ENCODE peak calls at places on chromosomes 3 and 15, in six cellular contexts. L is cardiac muscle cell, R is fibroblast of mammary gland, B is Panc1, V is neural progenitor cell, A is adrenal gland. Q is an unnamed sample.

GRCh38 chr3:135895106-135895733 is 70.3 kb upstream of the PPP2R3A start:
- DNase-seq in L (peak), R (peak), B (peak), V (peak), A (peak), Q (peak)

GRCh38 chr3:41199866-41200668 is 762 bp downstream of the CTNNB1 start:
- DNase-seq in L (peak), R (no peak), B (no peak), V (peak), A (peak), Q (peak)

GRCh38 chr3:109356442-109357155 is 19.3 kb upstream of the DPPA4 start:
- DNase-seq in L (no peak), R (no peak), B (no peak), V (no peak), A (no peak), Q (no peak)

GRCh38 chr15:82566690-82567089 is 26.4 kb upstream of the RPS17 start:
- DNase-seq in L (peak), R (peak), B (no peak), V (no peak), A (no peak), Q (peak)

GRCh38 chr3:150635526-150635925 is 32.4 kb downstream of the SELENOT start:
- DNase-seq in L (peak), R (no peak), B (no peak), V (peak), A (no peak), Q (no peak)

GRCh38 chr15:58077427-58077826 is 11.9 kb upstream of the ALDH1A2 start:
- DNase-seq in L (no peak), R (peak), B (no peak), V (peak), A (no peak), Q (no peak)

GRCh38 chr15:56537881-56538280 is 72.9 kb upstream of the MNS1 start:
- DNase-seq in L (peak), R (peak), B (no peak), V (no peak), A (peak), Q (no peak)

GRCh38 chr3:87621667-87622066 is 345.3 kb upstream of the POU1F1 start:
- DNase-seq in L (no peak), R (no peak), B (no peak), V (no peak), A (no peak), Q (no peak)

GRCh38 chr3:124346487-124346886 is 354.6 kb upstream of the ROPN1 start:
- DNase-seq in L (no peak), R (no peak), B (no peak), V (no peak), A (no peak), Q (no peak)

GRCh38 chr3:99678023-99678422 is 39.6 kb downstream of the COL8A1 start:
- DNase-seq in L (peak), R (peak), B (no peak), V (no peak), A (no peak), Q (peak)

GRCh38 chr15:35755237-35755802 is 209.4 kb upstream of the DPH6 start:
- DNase-seq in L (no peak), R (no peak), B (no peak), V (no peak), A (no peak), Q (peak)

GRCh38 chr3:169476289-169476688 is 187.2 kb downstream of the MECOM start:
- DNase-seq in L (no peak), R (no peak), B (no peak), V (no peak), A (no peak), Q (no peak)

GRCh38 chr3:144775581-144775980 is 804.0 kb downstream of the DIPK2A start:
- DNase-seq in L (no peak), R (no peak), B (no peak), V (no peak), A (no peak), Q (no peak)

GRCh38 chr3:112089956-112090898 is 4.0 kb downstream of the C3orf52 start:
- DNase-seq in L (no peak), R (no peak), B (no peak), V (no peak), A (no peak), Q (no peak)

GRCh38 chr3:124202754-124203153 is 210.8 kb upstream of the ROPN1 start:
- DNase-seq in L (peak), R (no peak), B (no peak), V (no peak), A (peak), Q (peak)

GRCh38 chr15:84731774-84732173 is 15.8 kb upstream of the SEC11A start:
- DNase-seq in L (peak), R (peak), B (no peak), V (no peak), A (no peak), Q (peak)

GRCh38 chr3:10715886-10716285 is 100.1 kb upstream of the SLC6A11 start:
- DNase-seq in L (no peak), R (no peak), B (no peak), V (no peak), A (no peak), Q (no peak)

GRCh38 chr3:197076446-197076845 is 46.8 kb upstream of the MELTF start:
- DNase-seq in L (no peak), R (no peak), B (no peak), V (no peak), A (no peak), Q (no peak)

GRCh38 chr15:52183562-52184173 is 7.5 kb downstream of the GNB5 start:
- DNase-seq in L (peak), R (peak), B (peak), V (peak), A (peak), Q (peak)

GRCh38 chr3:4999626-5000184 is 20.5 kb downstream of the BHLHE40 start:
- DNase-seq in L (no peak), R (no peak), B (no peak), V (no peak), A (no peak), Q (no peak)

GRCh38 chr15:100152463-100152862 is 189.3 kb downstream of the ADAMTS17 start:
- DNase-seq in L (no peak), R (no peak), B (no peak), V (no peak), A (no peak), Q (no peak)

GRCh38 chr3:44825264-44825925 is 36.3 kb upstream of the TMEM42 start:
- DNase-seq in L (peak), R (peak), B (no peak), V (no peak), A (no peak), Q (peak)

GRCh38 chr15:29233566-29233965 is 36.1 kb downstream of the NSMCE3 start:
- DNase-seq in L (no peak), R (peak), B (no peak), V (no peak), A (no peak), Q (no peak)

GRCh38 chr3:127461286-127461685 is 129.2 kb downstream of the TPRA1 start:
- DNase-seq in L (no peak), R (no peak), B (no peak), V (peak), A (no peak), Q (no peak)

GRCh38 chr15:73678498-73678897 is 5.7 kb upstream of the CD276 start:
- DNase-seq in L (no peak), R (no peak), B (no peak), V (no peak), A (no peak), Q (no peak)

GRCh38 chr15:39583586-39584265 is 2.8 kb downstream of the THBS1 start:
- DNase-seq in L (peak), R (peak), B (no peak), V (peak), A (no peak), Q (peak)

GRCh38 chr3:66220066-66220465 is 735 bp upstream of the SLC25A26 start:
- DNase-seq in L (no peak), R (no peak), B (no peak), V (no peak), A (no peak), Q (no peak)

GRCh38 chr15:62454567-62455172 is 289.6 kb upstream of the C2CD4B start:
- DNase-seq in L (no peak), R (peak), B (no peak), V (no peak), A (no peak), Q (peak)

GRCh38 chr15:80880086-80880485 is 100.9 kb downstream of the CEMIP start:
- DNase-seq in L (no peak), R (no peak), B (no peak), V (no peak), A (no peak), Q (no peak)

GRCh38 chr15:57427367-57427821 is 51.1 kb downstream of the CGNL1 start:
- DNase-seq in L (peak), R (peak), B (no peak), V (peak), A (peak), Q (peak)

GRCh38 chr3:10242182-10243065 is 5.8 kb upstream of the TATDN2 start:
- DNase-seq in L (peak), R (peak), B (no peak), V (no peak), A (peak), Q (peak)

GRCh38 chr3:36786921-36787890 is 22.9 kb upstream of the DCLK3 start:
- DNase-seq in L (no peak), R (no peak), B (no peak), V (no peak), A (peak), Q (no peak)

GRCh38 chr15:65423977-65424679 is 1.4 kb upstream of the IGDCC4 start:
- DNase-seq in L (no peak), R (peak), B (no peak), V (no peak), A (no peak), Q (peak)

GRCh38 chr3:37962906-37963486 is 27.6 kb upstream of the VILL start:
- DNase-seq in L (no peak), R (peak), B (no peak), V (peak), A (no peak), Q (peak)

GRCh38 chr3:165078293-165078692 is at the start of gene SI:
- DNase-seq in L (no peak), R (no peak), B (no peak), V (no peak), A (no peak), Q (no peak)
- H3K4me3 ChIP-seq in L (no peak), R (no peak), B (no peak), V (no peak), A (no peak), Q (no peak)

GRCh38 chr3:49131576-49131975 is 1.3 kb downstream of the LAMB2 start:
- DNase-seq in L (no peak), R (no peak), B (no peak), V (no peak), A (no peak), Q (no peak)

GRCh38 chr3:49132073-49132436 is 795 bp downstream of the LAMB2 start:
- DNase-seq in L (no peak), R (no peak), B (no peak), V (no peak), A (peak), Q (no peak)

GRCh38 chr3:49133226-49133951 is 539 bp upstream of the LAMB2 start:
- DNase-seq in L (peak), R (peak), B (no peak), V (peak), A (peak), Q (peak)

GRCh38 chr3:49131040-49131439 is 1.8 kb downstream of the LAMB2 start:
- DNase-seq in L (no peak), R (no peak), B (no peak), V (no peak), A (no peak), Q (no peak)

GRCh38 chr3:49132437-49133225 is at the start of gene LAMB2:
- DNase-seq in L (peak), R (peak), B (no peak), V (peak), A (peak), Q (peak)
- TF ChIP-seq CTCF in L (peak), R (no peak), B (no peak), V (peak), A (no peak), Q (peak)

DNA sequence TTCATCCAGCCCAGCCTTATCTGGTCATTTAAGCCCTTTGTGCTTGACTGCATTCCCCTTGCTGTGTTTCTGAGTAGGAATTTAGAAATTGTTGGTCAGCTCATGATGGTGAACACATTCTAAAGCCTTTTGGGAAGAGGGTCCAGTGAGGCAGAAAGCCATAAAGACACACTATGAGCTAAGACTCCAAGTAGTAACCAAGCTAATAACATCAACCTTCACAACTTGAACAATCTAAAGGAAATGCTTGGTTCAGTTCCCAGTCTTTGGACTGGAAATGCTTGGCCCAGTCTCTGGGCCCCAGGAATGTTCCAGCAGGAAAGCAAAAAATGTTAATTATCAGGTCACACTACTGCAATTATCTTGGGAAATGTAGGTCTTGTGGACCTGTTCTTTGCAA is 7.7 kb downstream of the PLSCR1 start:
- DNase-seq in L (peak), R (no peak), B (no peak), V (peak), A (no peak), Q (peak)
- H3K4me3 ChIP-seq in L (no peak), R (no peak), B (no peak), V (no peak), A (no peak), Q (no peak)

GRCh38 chr3:141277451-141277850 is 45.8 kb downstream of the PXYLP1 start:
- DNase-seq in L (no peak), R (no peak), B (no peak), V (no peak), A (no peak), Q (no peak)

GRCh38 chr3:141280086-141280485 is 48.5 kb downstream of the PXYLP1 start:
- DNase-seq in L (no peak), R (peak), B (no peak), V (no peak), A (no peak), Q (peak)

GRCh38 chr3:141278196-141279073 is 46.8 kb downstream of the PXYLP1 start:
- DNase-seq in L (peak), R (peak), B (no peak), V (no peak), A (peak), Q (peak)

GRCh38 chr3:141279074-141279945 is 47.7 kb downstream of the PXYLP1 start:
- DNase-seq in L (peak), R (peak), B (no peak), V (peak), A (peak), Q (no peak)

GRCh38 chr3:141280690-141281089 is 49.1 kb downstream of the PXYLP1 start:
- DNase-seq in L (no peak), R (no peak), B (no peak), V (no peak), A (no peak), Q (no peak)
- TF ChIP-seq CTCF in L (no peak), R (no peak), B (no peak), V (no peak), A (no peak), Q (no peak)

DNA sequence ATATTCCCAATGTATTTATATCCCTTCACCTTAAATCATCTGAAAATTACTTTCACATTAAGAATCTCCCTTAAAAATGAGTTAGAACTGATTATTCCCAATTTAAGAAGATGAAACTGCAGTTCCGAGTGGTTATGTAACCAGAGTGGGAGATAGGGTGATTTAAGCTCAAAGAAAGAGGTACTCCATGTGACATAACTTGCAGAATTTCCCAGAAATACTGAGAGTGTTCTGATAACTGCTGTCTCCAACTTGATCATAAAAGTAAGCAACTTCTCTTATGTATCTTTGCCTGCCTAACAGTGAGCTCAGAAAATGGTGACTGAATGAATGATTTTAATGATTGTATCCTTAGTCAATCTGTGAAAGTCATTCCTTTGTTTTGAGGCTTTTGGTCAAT is 32.3 kb downstream of the ARRDC4 start:
- DNase-seq in L (no peak), R (no peak), B (no peak), V (no peak), A (no peak), Q (no peak)
- H3K4me3 ChIP-seq in L (no peak), R (no peak), B (no peak), V (no peak), A (no peak), Q (no peak)

GRCh38 chr3:40104441-40104840 is 205.1 kb upstream of the EIF1B start:
- DNase-seq in L (no peak), R (no peak), B (no peak), V (no peak), A (no peak), Q (no peak)

GRCh38 chr3:40108643-40109042 is 200.9 kb upstream of the EIF1B start:
- DNase-seq in L (no peak), R (no peak), B (no peak), V (no peak), A (no peak), Q (no peak)

GRCh38 chr3:40109641-40110490 is 199.6 kb upstream of the EIF1B start:
- DNase-seq in L (peak), R (peak), B (no peak), V (peak), A (no peak), Q (no peak)
- TF ChIP-seq CTCF in L (peak), R (peak), B (peak), V (peak), A (no peak), Q (peak)